ENCODE peak calls at places on chromosome 21, in seven cellular contexts. Z is lower leg skin, W is heart right ventricle, L is lung, G is left lung, P is pancreas, D is GM23338. Y is an unnamed sample.

GRCh38 chr21:23093259-23093658 is 2095.1 kb downstream of the NCAM2 start:
- DNase-seq in D (no peak), G (no peak), P (no peak), Z (no peak), L (no peak), W (no peak), Y (no peak)

GRCh38 chr21:29477941-29478340 is 179.2 kb downstream of the BACH1 start:
- DNase-seq in P (no peak), W (no peak), L (no peak), G (no peak), D (no peak), Z (no peak), Y (no peak)

GRCh38 chr21:14550200-14550599 is 4.1 kb upstream of the SAMSN1 start:
- DNase-seq in D (no peak), W (no peak), L (no peak), P (no peak), Z (no peak), G (no peak), Y (no peak)

GRCh38 chr21:17455451-17455850 is 57.4 kb upstream of the CXADR start:
- DNase-seq in P (no peak), G (no peak), W (no peak), D (no peak), Z (no peak), L (no peak), Y (no peak)

GRCh38 chr21:22476726-22477646 is 1478.8 kb downstream of the NCAM2 start:
- DNase-seq in G (no peak), D (peak), W (no peak), L (no peak), P (no peak), Z (no peak), Y (no peak)

GRCh38 chr21:18772404-18772803 is 368.8 kb upstream of the TMPRSS15 start:
- DNase-seq in P (no peak), W (no peak), D (no peak), Z (no peak), G (no peak), L (no peak), Y (no peak)

GRCh38 chr21:45469273-45470086 is 64.5 kb downstream of the COL18A1 start:
- DNase-seq in Z (no peak), P (peak), W (peak), L (no peak), G (peak), D (no peak), Y (no peak)

GRCh38 chr21:44880762-44881585 is 7.5 kb upstream of the PTTG1IP start:
- DNase-seq in D (no peak), P (no peak), L (no peak), W (no peak), G (no peak), Z (no peak), Y (no peak)

GRCh38 chr21:43291347-43291950 is 122.6 kb downstream of the CRYAA start:
- DNase-seq in G (peak), P (peak), Z (no peak), D (no peak), W (no peak), L (no peak), Y (no peak)

GRCh38 chr21:14591882-14592281 is 45.8 kb upstream of the SAMSN1 start:
- DNase-seq in D (no peak), P (no peak), W (no peak), L (peak), Z (no peak), G (no peak), Y (no peak)

GRCh38 chr21:27555996-27556395 is 589.1 kb upstream of the ADAMTS5 start:
- DNase-seq in W (no peak), P (no peak), G (no peak), D (no peak), Z (no peak), L (no peak), Y (no peak)

GRCh38 chr21:16037386-16037785 is 307.6 kb downstream of the USP25 start:
- DNase-seq in D (no peak), Z (no peak), G (no peak), L (no peak), P (no peak), W (no peak), Y (no peak)

GRCh38 chr21:18041012-18041411 is 203.6 kb upstream of the CHODL start:
- DNase-seq in L (no peak), Z (no peak), W (no peak), G (no peak), P (no peak), D (peak), Y (no peak)

GRCh38 chr21:38662224-38662568 is 143.5 kb upstream of the ETS2 start:
- DNase-seq in W (no peak), Z (no peak), P (no peak), D (peak), G (no peak), L (no peak), Y (no peak)

GRCh38 chr21:16070207-16070651 is 340.4 kb downstream of the USP25 start:
- DNase-seq in W (no peak), L (no peak), P (no peak), G (no peak), D (no peak), Z (no peak), Y (no peak)

DNA sequence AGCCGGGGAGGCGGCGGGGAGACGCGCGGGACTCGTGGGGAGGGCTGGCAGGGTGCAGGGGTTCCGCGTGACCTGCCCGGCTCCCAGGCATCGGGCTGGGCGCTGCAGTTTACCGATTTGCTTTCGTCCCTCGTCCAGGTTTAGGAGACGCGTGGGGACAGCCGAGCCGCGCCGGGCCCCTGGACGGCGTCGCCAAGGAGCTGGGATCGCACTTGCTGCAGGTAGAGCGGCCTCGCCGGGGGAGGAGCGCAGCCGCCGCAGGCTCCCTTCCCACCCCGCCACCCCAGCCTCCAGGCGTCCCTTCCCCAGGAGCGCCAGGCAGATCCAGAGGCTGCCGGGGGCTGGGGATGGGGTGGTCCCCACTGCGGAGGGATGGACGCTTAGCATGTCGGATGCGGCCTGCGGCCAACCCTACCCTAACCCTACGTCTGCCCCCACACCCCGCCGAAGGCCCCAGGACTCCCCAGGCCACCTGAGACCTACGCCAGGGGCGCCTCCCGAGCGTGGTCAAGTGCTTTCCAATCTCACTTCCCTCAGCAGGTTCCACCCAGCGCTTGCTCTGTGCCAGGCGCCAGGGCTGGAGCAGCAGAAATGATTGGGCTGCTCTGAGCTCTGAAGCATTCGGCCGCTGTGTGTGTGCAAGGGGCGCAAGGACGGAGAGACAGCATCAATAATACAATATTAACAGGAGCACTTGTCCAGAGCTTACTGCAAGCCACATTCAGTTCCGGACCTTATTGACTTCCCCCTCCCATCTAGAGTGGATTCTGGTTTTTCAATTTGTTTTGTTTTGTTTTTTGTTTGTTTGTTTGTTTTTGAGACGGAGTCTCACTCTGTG is 10.3 kb downstream of the SIM2 start:
- DNase-seq in Z (peak), W (no peak), P (no peak), G (no peak), D (peak), L (no peak), Y (no peak)
- H3K4me3 ChIP-seq in Z (no peak), W (no peak), P (peak), G (no peak), D (peak), L (no peak), Y (peak)

GRCh38 chr21:41497008-41497407 is 10.9 kb downstream of the TMPRSS2 start:
- DNase-seq in W (no peak), D (no peak), G (no peak), Z (no peak), L (no peak), P (no peak), Y (no peak)

GRCh38 chr21:41500931-41501381 is 7.0 kb downstream of the TMPRSS2 start:
- DNase-seq in W (no peak), P (no peak), G (no peak), Z (no peak), D (no peak), L (no peak), Y (no peak)

GRCh38 chr21:41499920-41500319 is 8.0 kb downstream of the TMPRSS2 start:
- DNase-seq in P (no peak), D (no peak), G (no peak), Z (no peak), W (no peak), L (no peak), Y (no peak)

GRCh38 chr21:41500354-41500753 is 7.6 kb downstream of the TMPRSS2 start:
- DNase-seq in L (no peak), Z (no peak), G (no peak), D (no peak), P (no peak), W (no peak), Y (no peak)

DNA sequence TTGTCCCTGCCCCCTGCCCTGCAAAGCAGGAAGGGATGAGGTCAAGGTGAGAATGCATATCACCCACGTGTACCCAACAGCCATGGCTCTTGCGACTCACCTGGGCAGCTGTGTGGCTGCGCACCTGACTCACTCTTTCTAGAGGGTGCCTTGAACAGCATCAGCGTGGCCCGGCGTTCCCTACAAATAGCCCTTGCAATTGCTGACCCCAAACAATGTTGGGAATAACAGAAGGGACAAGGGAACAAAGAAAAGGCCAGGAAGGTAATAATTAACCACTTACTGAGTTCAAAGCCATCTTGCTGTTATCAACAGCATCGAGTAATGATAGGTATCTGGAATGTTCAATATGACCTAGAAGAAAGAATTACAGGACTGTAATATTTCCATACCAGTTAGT is 10.1 kb downstream of the TMPRSS2 start:
- DNase-seq in L (no peak), P (no peak), Z (no peak), W (no peak), D (no peak), G (no peak), Y (no peak)
- H3K4me3 ChIP-seq in L (no peak), P (no peak), Z (no peak), W (no peak), D (no peak), G (no peak), Y (no peak)

DNA sequence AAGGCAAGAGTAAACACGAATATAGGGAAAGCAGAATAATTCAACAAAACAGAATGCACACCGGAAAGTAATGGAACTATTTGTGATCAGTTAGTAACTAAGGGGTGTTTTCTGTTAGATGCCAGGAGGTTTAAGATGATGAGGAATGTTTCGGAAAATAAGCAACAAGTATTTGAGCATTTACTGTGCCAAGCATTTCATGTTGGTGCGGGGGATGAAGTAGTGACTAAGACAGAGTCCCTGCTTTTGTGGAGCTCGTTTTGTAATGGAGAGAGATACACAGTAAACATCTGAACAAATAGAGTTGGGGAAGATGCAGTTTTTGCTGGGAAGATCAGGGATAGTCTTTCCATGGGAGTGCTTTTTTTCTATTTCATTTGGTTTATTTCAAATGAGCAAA is 78.7 kb downstream of the DYRK1A start:
- DNase-seq in W (no peak), G (no peak), P (no peak), Z (no peak), L (no peak), D (no peak), Y (no peak)
- H3K4me3 ChIP-seq in W (no peak), G (no peak), P (no peak), Z (no peak), L (no peak), D (no peak), Y (no peak)

GRCh38 chr21:25300632-25301031 is 306.6 kb downstream of the MRPL39 start:
- DNase-seq in P (no peak), G (no peak), D (peak), W (no peak), Z (no peak), L (no peak), Y (no peak)

GRCh38 chr21:25297117-25297516 is 310.2 kb downstream of the MRPL39 start:
- DNase-seq in D (no peak), G (no peak), W (no peak), L (no peak), Z (no peak), P (no peak), Y (no peak)

GRCh38 chr21:25296239-25296638 is 311.0 kb downstream of the MRPL39 start:
- DNase-seq in P (no peak), L (peak), G (no peak), Z (no peak), D (no peak), W (no peak), Y (no peak)

GRCh38 chr21:25298512-25299491 is 308.5 kb downstream of the MRPL39 start:
- DNase-seq in G (no peak), W (no peak), L (peak), D (no peak), P (no peak), Z (no peak), Y (no peak)
- H3K4me3 ChIP-seq in G (no peak), W (no peak), L (no peak), D (no peak), P (no peak), Z (no peak), Y (no peak)

GRCh38 chr21:33067457-33067856 is 2.5 kb upstream of the OLIG1 start:
- DNase-seq in L (no peak), Z (no peak), G (no peak), P (no peak), W (no peak), D (no peak), Y (no peak)

GRCh38 chr21:33069243-33069642 is 698 bp upstream of the OLIG1 start:
- DNase-seq in W (no peak), P (no peak), L (no peak), G (no peak), Z (no peak), D (no peak), Y (no peak)

GRCh38 chr21:33070921-33071877 is 1.3 kb downstream of the OLIG1 start:
- DNase-seq in W (no peak), D (peak), Z (no peak), P (no peak), L (no peak), G (peak), Y (no peak)

GRCh38 chr21:33069994-33070811 is at the start of gene OLIG1:
- DNase-seq in P (no peak), D (peak), W (peak), Z (no peak), G (peak), L (peak), Y (no peak)

DNA sequence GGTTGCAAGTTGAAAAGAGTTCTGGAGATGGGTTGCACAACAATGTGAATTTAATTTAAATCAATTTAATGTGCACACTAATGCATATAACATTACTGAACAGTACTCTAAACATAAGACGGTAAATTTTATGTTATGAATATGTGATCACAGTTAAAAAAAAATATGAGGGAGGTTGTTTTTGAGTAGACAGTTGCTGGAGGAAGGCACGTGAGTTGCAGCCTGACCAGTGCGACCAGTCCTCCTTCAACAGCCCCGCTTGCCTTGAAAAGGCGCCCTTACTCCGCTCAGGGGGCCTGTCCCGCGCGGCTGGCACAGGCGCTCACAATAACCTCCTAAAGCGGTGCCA is 322 bp upstream of the OLIG1 start:
- DNase-seq in D (no peak), G (no peak), Z (no peak), W (no peak), L (no peak), P (no peak), Y (no peak)
- H3K4me3 ChIP-seq in D (peak), G (no peak), Z (no peak), W (peak), L (no peak), P (peak), Y (peak)

Y was measured in thoracic aorta.